ENCODE peak calls at places on chromosome 21, in ten cellular contexts. J is cardiac fibroblast; N is non-pigmented ciliary epithelial cell; R is AG08395; O is activated T-cell treated with anti-CD3 and anti-CD28 coated beads for 1 hour; D is NCI-H2029; F is head of caudate nucleus; C is left ventricle myocardium inferior; K is substantia nigra; A is activated CD4-positive, CD25-positive, alpha-beta regulatory T cell treated with anti-CD3 and anti-CD28 coated beads, Interleukin-2, amount 50 U/mL, for 72 hours. I is an unnamed sample.

GRCh38 chr21:45592626-45593134 is 50.4 kb upstream of the SLC19A1 start:
- DNase-seq in O (no peak), N (no peak), D (no peak), A (peak), R (no peak), J (no peak), K (no peak), F (no peak), C (no peak), I (no peak)

GRCh38 chr21:39788383-39788782 is 43.4 kb downstream of the IGSF5 start:
- DNase-seq in O (no peak), D (peak), N (peak), J (peak), A (no peak), K (peak), R (peak), F (peak), C (peak), I (peak)

GRCh38 chr21:42445311-42445710 is 41.6 kb downstream of the UBASH3A start:
- DNase-seq in J (no peak), D (no peak), C (no peak), R (no peak), N (no peak), F (no peak), K (no peak), O (no peak), A (no peak), I (no peak)

GRCh38 chr21:34091607-34092006 is 18.2 kb downstream of the MRPS6 start:
- DNase-seq in K (no peak), N (no peak), A (no peak), F (no peak), R (no peak), C (no peak), D (no peak), J (peak), O (no peak), I (no peak)

GRCh38 chr21:31397939-31398338 is 53.9 kb upstream of the TIAM1 start:
- DNase-seq in D (no peak), F (no peak), R (no peak), J (no peak), A (no peak), C (no peak), K (no peak), N (no peak), O (peak), I (no peak)

GRCh38 chr21:14916676-14917141 is 148.1 kb downstream of the NRIP1 start:
- DNase-seq in A (no peak), D (no peak), K (no peak), F (no peak), C (no peak), N (peak), J (peak), O (no peak), R (no peak), I (no peak)

GRCh38 chr21:34670220-34670961 is 1.6 kb downstream of the CLIC6 start:
- DNase-seq in R (no peak), D (peak), A (no peak), N (no peak), F (no peak), J (no peak), C (no peak), K (no peak), O (no peak), I (peak)

GRCh38 chr21:45644041-45644906 is 749 bp downstream of the PCBP3 start:
- DNase-seq in N (no peak), J (peak), A (peak), K (no peak), R (peak), O (no peak), C (no peak), F (no peak), D (no peak), I (no peak)

GRCh38 chr21:44405948-44406872 is 49.1 kb upstream of the LRRC3 start:
- DNase-seq in D (no peak), K (no peak), O (no peak), N (no peak), C (no peak), A (no peak), J (peak), F (no peak), R (no peak), I (no peak)

GRCh38 chr21:33975548-33976081 is 60.0 kb upstream of the ATP5PO start:
- DNase-seq in A (peak), R (peak), C (no peak), J (peak), F (no peak), D (no peak), O (peak), K (no peak), N (no peak), I (no peak)

GRCh38 chr21:16125274-16125673 is 395.5 kb downstream of the USP25 start:
- DNase-seq in F (no peak), J (peak), A (no peak), R (no peak), O (no peak), D (no peak), C (no peak), N (no peak), K (no peak), I (no peak)

GRCh38 chr21:46093668-46094400 is 4.1 kb upstream of the COL6A2 start:
- DNase-seq in J (no peak), A (no peak), D (no peak), C (no peak), R (no peak), N (no peak), K (no peak), F (no peak), O (no peak), I (no peak)

GRCh38 chr21:19607983-19608668 is 1204.5 kb upstream of the TMPRSS15 start:
- DNase-seq in A (no peak), D (no peak), K (no peak), R (no peak), F (no peak), N (no peak), C (no peak), O (no peak), J (no peak), I (no peak)

GRCh38 chr21:16532841-16533240 is 803.1 kb downstream of the USP25 start:
- DNase-seq in F (no peak), C (no peak), D (no peak), N (no peak), R (peak), J (peak), K (no peak), O (no peak), A (no peak), I (no peak)

GRCh38 chr21:43204638-43205037 is 35.8 kb downstream of the CRYAA start:
- DNase-seq in N (no peak), C (no peak), D (no peak), A (no peak), F (peak), J (no peak), O (no peak), K (no peak), R (no peak), I (no peak)

GRCh38 chr21:39611547-39612190 is 1.1 kb upstream of the B3GALT5 start:
- DNase-seq in D (no peak), A (no peak), O (no peak), K (no peak), C (no peak), N (no peak), J (no peak), R (no peak), F (peak), I (no peak)

GRCh38 chr21:34936299-34936698 is 112.8 kb downstream of the RUNX1 start:
- DNase-seq in O (no peak), D (no peak), C (no peak), K (no peak), F (no peak), A (no peak), N (no peak), R (peak), J (no peak), I (no peak)

GRCh38 chr21:34530264-34530663 is 18.3 kb upstream of the KCNE1 start:
- DNase-seq in A (no peak), D (no peak), K (no peak), J (peak), C (no peak), F (no peak), N (peak), R (peak), O (no peak), I (no peak)

GRCh38 chr21:34843562-34843961 is 174.8 kb downstream of the CLIC6 start:
- DNase-seq in K (no peak), F (no peak), R (no peak), D (no peak), N (no peak), A (no peak), O (no peak), C (no peak), J (no peak), I (no peak)

I was measured in colonic mucosa.